ENCODE peak calls at places on chromosomes 4 and X, in nine cellular contexts. One of them, this sample, is unnamed.
A peak's percentile ranks its signal among the peaks of the same experiment; 100 is the strongest.

GRCh38 chr4:53000560-53000959 is 138.4 kb downstream of the RASL11B start:
- DNase-seq in left ventricle myocardium inferior: no peak
- DNase-seq in fibroblast of lung: no peak
- DNase-seq in activated CD4-positive, alpha-beta T cell treated with anti-CD3 and anti-CD28 coated beads, Interleukin-2, amount 50 U/mL, for 4 hours: no peak
- DNase-seq in esophagus squamous epithelium: no peak
- DNase-seq in testis: no peak
- DNase-seq in mucosa of descending colon: no peak
- DNase-seq in MCF 10A: no peak
- DNase-seq in NCI-H1105: no peak
- DNase-seq in this sample: no peak

GRCh38 chr4:5387457-5387856 is 320.9 kb downstream of the EVC2 start:
- DNase-seq in left ventricle myocardium inferior: no peak
- DNase-seq in fibroblast of lung: no peak
- DNase-seq in activated CD4-positive, alpha-beta T cell treated with anti-CD3 and anti-CD28 coated beads, Interleukin-2, amount 50 U/mL, for 4 hours: no peak
- DNase-seq in esophagus squamous epithelium: no peak
- DNase-seq in testis: no peak
- DNase-seq in mucosa of descending colon: no peak
- DNase-seq in MCF 10A: no peak
- DNase-seq in NCI-H1105: no peak
- DNase-seq in this sample: no peak

GRCh38 chr4:4782969-4783368 is 76.5 kb upstream of the MSX1 start:
- DNase-seq in left ventricle myocardium inferior: no peak
- DNase-seq in fibroblast of lung: peak; percentile 23
- DNase-seq in activated CD4-positive, alpha-beta T cell treated with anti-CD3 and anti-CD28 coated beads, Interleukin-2, amount 50 U/mL, for 4 hours: no peak
- DNase-seq in esophagus squamous epithelium: no peak
- DNase-seq in testis: no peak
- DNase-seq in mucosa of descending colon: no peak
- DNase-seq in MCF 10A: peak; percentile 27
- DNase-seq in NCI-H1105: no peak
- DNase-seq in this sample: no peak

GRCh38 chr4:7610841-7611240 is 176.1 kb upstream of the PSAPL1 start:
- DNase-seq in left ventricle myocardium inferior: no peak
- DNase-seq in fibroblast of lung: no peak
- DNase-seq in activated CD4-positive, alpha-beta T cell treated with anti-CD3 and anti-CD28 coated beads, Interleukin-2, amount 50 U/mL, for 4 hours: no peak
- DNase-seq in esophagus squamous epithelium: no peak
- DNase-seq in testis: no peak
- DNase-seq in mucosa of descending colon: no peak
- DNase-seq in MCF 10A: no peak
- DNase-seq in NCI-H1105: no peak
- DNase-seq in this sample: no peak

GRCh38 chrX:55582447-55582846 is 40.8 kb upstream of the FOXR2 start:
- DNase-seq in left ventricle myocardium inferior: no peak
- DNase-seq in fibroblast of lung: no peak
- DNase-seq in activated CD4-positive, alpha-beta T cell treated with anti-CD3 and anti-CD28 coated beads, Interleukin-2, amount 50 U/mL, for 4 hours: no peak
- DNase-seq in esophagus squamous epithelium: no peak
- DNase-seq in testis: no peak
- DNase-seq in mucosa of descending colon: no peak
- DNase-seq in MCF 10A: no peak
- DNase-seq in NCI-H1105: no peak
- DNase-seq in this sample: no peak

GRCh38 chrX:44245730-44246129 is 97.7 kb downstream of the EFHC2 start:
- DNase-seq in left ventricle myocardium inferior: no peak
- DNase-seq in fibroblast of lung: no peak
- DNase-seq in activated CD4-positive, alpha-beta T cell treated with anti-CD3 and anti-CD28 coated beads, Interleukin-2, amount 50 U/mL, for 4 hours: peak; percentile 4
- DNase-seq in esophagus squamous epithelium: no peak
- DNase-seq in testis: no peak
- DNase-seq in mucosa of descending colon: no peak
- DNase-seq in MCF 10A: no peak
- DNase-seq in NCI-H1105: no peak
- DNase-seq in this sample: no peak

GRCh38 chr4:78369691-78370090 is 181.9 kb upstream of the ANXA3 start:
- DNase-seq in left ventricle myocardium inferior: no peak
- DNase-seq in fibroblast of lung: no peak
- DNase-seq in activated CD4-positive, alpha-beta T cell treated with anti-CD3 and anti-CD28 coated beads, Interleukin-2, amount 50 U/mL, for 4 hours: no peak
- DNase-seq in esophagus squamous epithelium: no peak
- DNase-seq in testis: no peak
- DNase-seq in mucosa of descending colon: no peak
- DNase-seq in MCF 10A: no peak
- DNase-seq in NCI-H1105: no peak
- DNase-seq in this sample: no peak

GRCh38 chr4:85762204-85762884 is 287.4 kb downstream of the ARHGAP24 start:
- DNase-seq in left ventricle myocardium inferior: no peak
- DNase-seq in fibroblast of lung: peak; percentile 89
- DNase-seq in activated CD4-positive, alpha-beta T cell treated with anti-CD3 and anti-CD28 coated beads, Interleukin-2, amount 50 U/mL, for 4 hours: no peak
- DNase-seq in esophagus squamous epithelium: no peak
- DNase-seq in testis: peak; percentile 36
- DNase-seq in mucosa of descending colon: no peak
- DNase-seq in MCF 10A: peak; percentile 45
- DNase-seq in NCI-H1105: no peak
- DNase-seq in this sample: no peak

GRCh38 chrX:101430457-101431078 is 22.5 kb downstream of the HNRNPH2 start:
- DNase-seq in left ventricle myocardium inferior: no peak
- DNase-seq in fibroblast of lung: no peak
- DNase-seq in activated CD4-positive, alpha-beta T cell treated with anti-CD3 and anti-CD28 coated beads, Interleukin-2, amount 50 U/mL, for 4 hours: no peak
- DNase-seq in esophagus squamous epithelium: no peak
- DNase-seq in testis: no peak
- DNase-seq in mucosa of descending colon: no peak
- DNase-seq in MCF 10A: no peak
- DNase-seq in NCI-H1105: no peak
- DNase-seq in this sample: no peak

GRCh38 chrX:19388064-19388679 is 44.4 kb downstream of the PDHA1 start:
- DNase-seq in left ventricle myocardium inferior: no peak
- DNase-seq in fibroblast of lung: no peak
- DNase-seq in activated CD4-positive, alpha-beta T cell treated with anti-CD3 and anti-CD28 coated beads, Interleukin-2, amount 50 U/mL, for 4 hours: no peak
- DNase-seq in esophagus squamous epithelium: no peak
- DNase-seq in testis: no peak
- DNase-seq in mucosa of descending colon: no peak
- DNase-seq in MCF 10A: no peak
- DNase-seq in NCI-H1105: no peak
- DNase-seq in this sample: no peak

GRCh38 chr4:48475770-48476169 is 7.4 kb upstream of the SLC10A4 start:
- DNase-seq in left ventricle myocardium inferior: no peak
- DNase-seq in fibroblast of lung: no peak
- DNase-seq in activated CD4-positive, alpha-beta T cell treated with anti-CD3 and anti-CD28 coated beads, Interleukin-2, amount 50 U/mL, for 4 hours: no peak
- DNase-seq in esophagus squamous epithelium: no peak
- DNase-seq in testis: no peak
- DNase-seq in mucosa of descending colon: no peak
- DNase-seq in MCF 10A: no peak
- DNase-seq in NCI-H1105: no peak
- DNase-seq in this sample: no peak

GRCh38 chr4:186144180-186144579 is 39.7 kb downstream of the FAM149A start:
- DNase-seq in left ventricle myocardium inferior: peak; percentile 25
- DNase-seq in fibroblast of lung: peak; percentile 48
- DNase-seq in activated CD4-positive, alpha-beta T cell treated with anti-CD3 and anti-CD28 coated beads, Interleukin-2, amount 50 U/mL, for 4 hours: no peak
- DNase-seq in esophagus squamous epithelium: no peak
- DNase-seq in testis: peak; percentile 34
- DNase-seq in mucosa of descending colon: no peak
- DNase-seq in MCF 10A: no peak
- DNase-seq in NCI-H1105: no peak
- DNase-seq in this sample: peak; percentile 66

GRCh38 chr4:188387134-188387791 is 248.0 kb downstream of the TRIML1 start:
- DNase-seq in left ventricle myocardium inferior: no peak
- DNase-seq in fibroblast of lung: no peak
- DNase-seq in activated CD4-positive, alpha-beta T cell treated with anti-CD3 and anti-CD28 coated beads, Interleukin-2, amount 50 U/mL, for 4 hours: no peak
- DNase-seq in esophagus squamous epithelium: no peak
- DNase-seq in testis: no peak
- DNase-seq in mucosa of descending colon: no peak
- DNase-seq in MCF 10A: peak; percentile 19
- DNase-seq in NCI-H1105: no peak
- DNase-seq in this sample: no peak

GRCh38 chr4:62709618-62710252 is 1509.6 kb downstream of the ADGRL3 start:
- DNase-seq in left ventricle myocardium inferior: no peak
- DNase-seq in fibroblast of lung: peak; percentile 58
- DNase-seq in activated CD4-positive, alpha-beta T cell treated with anti-CD3 and anti-CD28 coated beads, Interleukin-2, amount 50 U/mL, for 4 hours: no peak
- DNase-seq in esophagus squamous epithelium: no peak
- DNase-seq in testis: peak; percentile 14
- DNase-seq in mucosa of descending colon: no peak
- DNase-seq in MCF 10A: peak; percentile 62
- DNase-seq in NCI-H1105: no peak
- DNase-seq in this sample: no peak